ENCODE peak calls at places on chromosomes 11 and 22, in seven cellular contexts. V is IMR-90, Q is mesendoderm, H is neuronal stem cell, O is H9, C is H1, K is trophoblast cell. T is an unnamed sample.

GRCh38 chr11:112437096-112437495 is 176.4 kb upstream of the PLET1 start:
- DNase-seq in V (no peak), H (no peak), C (no peak), O (no peak), K (peak; percentile 78), Q (no peak), T (no peak)

GRCh38 chr11:107562647-107563208 is 2.8 kb downstream of the ALKBH8 start:
- DNase-seq in K (peak; percentile 52), C (no peak), H (no peak), Q (no peak), V (peak; percentile 91), O (no peak), T (peak; percentile 93)

GRCh38 chr22:41565403-41566054 is 4.7 kb downstream of the CSDC2 start:
- DNase-seq in H (no peak), V (peak; percentile 89), K (no peak), C (no peak), O (peak; percentile 50), Q (peak; percentile 83), T (peak; percentile 89)

GRCh38 chr22:45977003-45977395 is at the start of gene WNT7B:
- DNase-seq in Q (peak; percentile 36), O (no peak), V (no peak), C (no peak), H (no peak), K (peak; percentile 39), T (no peak)

GRCh38 chr22:18145676-18146388 is 4.1 kb upstream of the USP18 start:
- DNase-seq in V (no peak), C (no peak), K (no peak), H (no peak), O (no peak), Q (no peak), T (no peak)

GRCh38 chr22:41856484-41856883 is 23.6 kb downstream of the SREBF2 start:
- DNase-seq in C (no peak), V (no peak), K (no peak), O (no peak), Q (no peak), H (no peak), T (no peak)

GRCh38 chr11:45045692-45046471 is 95.2 kb upstream of the TP53I11 start:
- DNase-seq in V (peak; percentile 50), C (no peak), H (no peak), O (no peak), K (no peak), Q (peak; percentile 53), T (peak; percentile 85)

GRCh38 chr11:4090258-4090657 is 4.3 kb upstream of the RRM1 start:
- DNase-seq in Q (no peak), C (no peak), O (no peak), H (no peak), K (no peak), V (no peak), T (no peak)

GRCh38 chr11:14578551-14578956 is 58.4 kb upstream of the PSMA1 start:
- DNase-seq in H (no peak), O (no peak), K (no peak), Q (peak; percentile 70), V (peak; percentile 54), C (no peak), T (peak; percentile 89)

GRCh38 chr11:77085652-77086051 is 17.0 kb upstream of the OMP start:
- DNase-seq in V (no peak), H (no peak), Q (no peak), C (no peak), K (no peak), O (no peak), T (no peak)

GRCh38 chr22:37021710-37022482 is 2.4 kb downstream of the MPST start:
- DNase-seq in O (no peak), K (no peak), V (peak; percentile 34), C (no peak), H (peak; percentile 51), Q (no peak), T (peak; percentile 50)

GRCh38 chr22:43562843-43563242 is 151.0 kb downstream of the MPPED1 start:
- DNase-seq in V (no peak), O (peak; percentile 46), K (no peak), H (no peak), C (no peak), Q (peak; percentile 17), T (no peak)

GRCh38 chr22:47605886-47606285 is 843.4 kb downstream of the TBC1D22A start:
- DNase-seq in K (no peak), H (no peak), O (no peak), C (no peak), Q (no peak), V (no peak), T (no peak)

GRCh38 chr11:34865261-34865660 is 50.9 kb downstream of the APIP start:
- DNase-seq in O (no peak), K (peak; percentile 48), Q (no peak), V (no peak), C (no peak), H (no peak), T (no peak)

GRCh38 chr11:19565639-19566038 is 147.0 kb upstream of the NAV2 start:
- DNase-seq in V (no peak), O (no peak), K (no peak), Q (no peak), C (no peak), H (no peak), T (no peak)

GRCh38 chr22:46373838-46374662 is 38.5 kb downstream of the TRMU start:
- DNase-seq in Q (no peak), H (no peak), K (no peak), O (no peak), V (no peak), C (no peak), T (no peak)

GRCh38 chr11:116925050-116925449 is 87.6 kb upstream of the APOA1 start:
- DNase-seq in O (no peak), V (no peak), Q (peak; percentile 26), K (no peak), C (no peak), H (no peak), T (no peak)

GRCh38 chr11:11505190-11505589 is 116.6 kb downstream of the GALNT18 start:
- DNase-seq in O (no peak), V (peak; percentile 33), Q (no peak), C (no peak), K (no peak), H (no peak), T (peak; percentile 4)

GRCh38 chr11:92852203-92852602 is 117.2 kb upstream of the MTNR1B start:
- DNase-seq in Q (no peak), K (no peak), O (no peak), V (no peak), C (no peak), H (no peak), T (no peak)

GRCh38 chr22:28247667-28248363 is 328.8 kb upstream of the PITPNB start:
- DNase-seq in Q (peak; percentile 64), K (no peak), V (no peak), H (no peak), C (no peak), O (no peak), T (no peak)

DNA sequence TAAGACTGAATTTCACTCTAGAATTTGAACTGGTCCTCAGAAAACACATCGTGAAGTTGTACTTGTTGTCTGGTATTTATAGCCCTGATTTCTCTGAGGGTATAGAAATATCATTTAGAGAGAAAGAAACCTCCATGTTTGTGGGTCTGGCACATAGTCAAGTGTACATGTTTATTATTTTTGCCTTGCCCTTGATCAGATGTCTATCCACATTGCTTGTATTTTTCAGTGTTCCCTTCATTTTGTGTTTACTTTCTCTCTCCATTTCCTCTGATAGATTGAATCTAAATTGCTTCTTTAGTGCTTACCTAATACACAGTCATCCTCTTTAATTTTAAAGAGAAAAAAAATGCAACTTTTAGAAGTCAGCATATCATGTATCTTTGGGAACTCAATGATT is 30.1 kb upstream of the TECTA start:
- DNase-seq in Q (no peak), O (no peak), V (peak; percentile 31), H (no peak), K (no peak), C (no peak), T (peak; percentile 10)
- H3K23ac ChIP-seq in Q (no peak overlapping the region), O (no peak overlapping the region), V (no peak overlapping the region), H (no peak overlapping the region), K (no peak overlapping the region), C (no peak overlapping the region), T (no peak overlapping the region)

GRCh38 chr11:2706321-2706720 is 6.5 kb upstream of the KCNQ1OT1 start:
- DNase-seq in V (no peak), O (no peak), K (no peak), H (no peak), C (no peak), Q (no peak), T (no peak)

GRCh38 chr11:2702771-2703486 is 3.1 kb upstream of the KCNQ1OT1 start:
- DNase-seq in Q (no peak), V (no peak), K (no peak), H (no peak), C (no peak), O (no peak), T (no peak)

GRCh38 chr11:2703487-2704141 is 3.8 kb upstream of the KCNQ1OT1 start:
- DNase-seq in C (no peak), K (no peak), H (no peak), Q (peak; percentile 27), O (no peak), V (no peak), T (no peak)

GRCh38 chr11:2704896-2705606 is 5.3 kb upstream of the KCNQ1OT1 start:
- DNase-seq in Q (no peak), V (no peak), C (no peak), H (no peak), O (no peak), K (no peak), T (no peak)

DNA sequence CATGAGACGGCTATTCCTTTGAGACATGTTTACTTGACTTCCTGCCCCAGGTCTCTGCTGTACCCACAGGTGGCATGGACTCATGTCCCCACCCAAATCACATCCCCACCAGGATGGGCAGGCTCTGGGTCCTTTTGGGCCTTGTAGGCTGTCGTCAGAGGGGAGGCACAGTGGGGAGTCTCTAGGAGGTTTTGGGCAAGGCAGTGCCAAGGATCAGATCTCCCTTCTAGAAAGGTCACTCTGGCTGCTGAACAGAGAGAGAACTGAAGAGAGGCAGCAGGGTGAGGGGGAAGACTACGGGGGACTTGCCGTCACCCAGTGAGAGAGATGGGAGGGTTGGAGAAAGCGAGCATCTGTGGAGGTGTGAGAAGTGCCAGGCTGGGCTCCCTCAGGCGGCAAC is 4.6 kb upstream of the KCNQ1OT1 start:
- DNase-seq in K (no peak), O (no peak), V (no peak), C (no peak), Q (no peak), H (no peak), T (no peak)
- H3K79me1 ChIP-seq in K (peaks cover 8% of the 10 kb centered on the region), O (no peaks in the 10 kb centered on the region), V (no peaks in the 10 kb centered on the region), C (no peaks in the 10 kb centered on the region), Q (no peaks in the 10 kb centered on the region), H (no peaks in the 10 kb centered on the region), T (no peaks in the 10 kb centered on the region)

GRCh38 chr22:49546811-49547585 is 280.7 kb downstream of the BRD1 start:
- DNase-seq in O (no peak), V (no peak), Q (no peak), H (no peak), K (no peak), C (no peak), T (no peak)
- H3K23ac ChIP-seq in O (no peak overlapping the region), V (no peak overlapping the region), Q (no peak overlapping the region), H (no peak overlapping the region), K (no peak overlapping the region), C (no peak overlapping the region), T (no peak overlapping the region)

DNA sequence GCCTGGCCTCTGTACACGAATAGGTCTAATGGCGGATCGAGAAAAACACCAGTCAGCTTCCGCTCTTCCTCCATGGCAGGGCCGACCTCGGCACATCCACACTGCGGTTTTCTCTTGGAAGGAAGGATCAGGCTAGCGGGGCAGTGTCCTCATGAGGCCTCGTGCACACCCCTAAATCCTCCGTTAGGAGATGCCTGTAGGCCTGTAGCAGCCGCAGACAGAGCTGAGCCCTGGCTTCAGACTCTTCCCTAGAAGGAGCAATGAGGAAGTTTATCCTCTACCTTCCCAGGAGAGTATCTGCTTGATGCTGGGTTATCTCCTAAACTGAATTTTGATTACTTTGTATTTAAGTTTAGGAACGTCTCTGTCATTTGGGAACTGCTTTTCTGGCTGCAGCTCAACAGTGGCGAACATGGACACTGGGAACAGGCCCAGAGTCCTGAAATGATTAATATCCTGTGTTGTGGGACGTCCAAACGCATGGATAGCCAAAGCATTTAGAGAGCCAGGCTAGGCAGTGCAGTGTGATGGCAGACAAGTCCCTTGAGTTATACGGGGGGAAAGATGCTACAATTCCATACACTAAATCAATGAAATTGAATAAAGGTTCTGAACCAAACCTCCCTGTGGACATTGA is 16.5 kb upstream of the BMAL1 start:
- DNase-seq in C (no peak), K (no peak), V (peak; percentile 12), Q (no peak), H (no peak), O (no peak), T (no peak)
- H3K79me1 ChIP-seq in C (no peaks in the 10 kb centered on the region), K (peaks cover 13% of the 10 kb centered on the region), V (peaks cover 4% of the 10 kb centered on the region), Q (no peaks in the 10 kb centered on the region), H (no peaks in the 10 kb centered on the region), O (no peaks in the 10 kb centered on the region), T (no peaks in the 10 kb centered on the region)